ENCODE peak calls at places on chromosomes 4 and X, in seven cellular contexts. F is fibroblast of lung, A is AG04449, O is PC-3, W is mucosa of descending colon, E is Caco-2, N is body of pancreas. I is an unnamed sample.

GRCh38 chr4:15345134-15345533 is 82.7 kb upstream of the C1QTNF7 start:
- DNase-seq in N (no peak), O (no peak), E (no peak), F (no peak), A (no peak), W (no peak), I (no peak)

GRCh38 chr4:127165971-127166370 is 466.8 kb upstream of the INTU start:
- DNase-seq in F (no peak), W (no peak), O (no peak), A (no peak), N (no peak), E (no peak), I (no peak)

GRCh38 chr4:187606581-187606980 is 389.0 kb upstream of the ZFP42 start:
- DNase-seq in O (peak; percentile 64), N (peak; percentile 38), F (peak; percentile 72), E (peak; percentile 48), A (no peak), W (no peak), I (peak; percentile 61)

GRCh38 chr4:7960017-7960789 is 20.5 kb upstream of the AFAP1 start:
- DNase-seq in A (no peak), W (no peak), O (no peak), E (no peak), F (no peak), N (no peak), I (no peak)

GRCh38 chrX:47530054-47530453 is 31.0 kb upstream of the ARAF start:
- DNase-seq in O (no peak), N (no peak), F (no peak), E (no peak), W (no peak), A (no peak), I (no peak)

GRCh38 chr4:16227462-16227868 is 1.2 kb upstream of the TAPT1 start:
- DNase-seq in O (peak; percentile 13), E (peak; percentile 20), N (peak; percentile 53), F (peak; percentile 45), A (no peak), W (peak; percentile 65), I (no peak)

GRCh38 chrX:75337525-75337924 is 63.6 kb downstream of the UPRT start:
- DNase-seq in O (no peak), F (no peak), W (no peak), A (no peak), N (no peak), E (no peak), I (no peak)

GRCh38 chrX:24506082-24506481 is 41.0 kb downstream of the PDK3 start:
- DNase-seq in O (peak; percentile 70), A (no peak), F (no peak), E (peak; percentile 59), W (no peak), N (no peak), I (no peak)

GRCh38 chrX:37873220-37873619 is 25.8 kb upstream of the DYNLT3 start:
- DNase-seq in A (no peak), O (no peak), N (no peak), E (no peak), F (no peak), W (no peak), I (no peak)

GRCh38 chrX:31706456-31706855 is 634.6 kb upstream of the FTHL17 start:
- DNase-seq in E (no peak), F (no peak), N (no peak), A (no peak), O (no peak), W (no peak), I (no peak)

GRCh38 chr4:17515724-17516407 is 901 bp downstream of the CLRN2 start:
- DNase-seq in F (no peak), O (no peak), E (no peak), A (no peak), W (no peak), N (no peak), I (no peak)

GRCh38 chr4:145420595-145421214 is 60.9 kb upstream of the SMAD1 start:
- DNase-seq in E (peak; percentile 27), A (no peak), N (no peak), F (no peak), O (no peak), W (no peak), I (no peak)

GRCh38 chr4:28117067-28117756 is 1256.6 kb downstream of the STIM2 start:
- DNase-seq in N (no peak), O (no peak), A (no peak), W (peak; percentile 39), E (no peak), F (no peak), I (no peak)
- H3K4me3 ChIP-seq in N (no peak overlapping the region), O (no peak overlapping the region), A (no peak overlapping the region), W (no peak overlapping the region), E (no peak overlapping the region), F (no peak overlapping the region), I (peak overlapping the region; percentile 35)

GRCh38 chr4:176792348-176793059 is at the start of gene VEGFC:
- DNase-seq in E (no peak), O (peak; percentile 66), F (peak; percentile 80), N (peak; percentile 42), A (no peak), W (peak; percentile 50), I (no peak)
- H3K4me3 ChIP-seq in E (no peak within 1 kb of the TSS), O (peak within 1 kb of the TSS; percentile 98), F (peak within 1 kb of the TSS; percentile 95), N (peak within 1 kb of the TSS; percentile 13), A (peak within 1 kb of the TSS; percentile 78), W (peak within 1 kb of the TSS; percentile 1), I (peak within 1 kb of the TSS; percentile 57)

GRCh38 chrX:48835524-48836329 is at the start of gene PCSK1N:
- DNase-seq in E (peak; percentile 20), N (peak; percentile 50), W (no peak), O (peak; percentile 57), F (no peak), A (no peak), I (no peak)

GRCh38 chrX:48831136-48831908 is 4.1 kb downstream of the PCSK1N start:
- DNase-seq in F (no peak), A (no peak), W (no peak), N (no peak), E (no peak), O (no peak), I (no peak)

GRCh38 chrX:48833531-48834138 is 1.8 kb downstream of the PCSK1N start:
- DNase-seq in F (peak; percentile 7), N (no peak), O (peak; percentile 18), W (no peak), A (no peak), E (peak; percentile 10), I (no peak)

GRCh38 chrX:48831909-48832291 is 3.5 kb downstream of the PCSK1N start:
- DNase-seq in O (no peak), E (no peak), A (no peak), N (no peak), F (no peak), W (no peak), I (no peak)

DNA sequence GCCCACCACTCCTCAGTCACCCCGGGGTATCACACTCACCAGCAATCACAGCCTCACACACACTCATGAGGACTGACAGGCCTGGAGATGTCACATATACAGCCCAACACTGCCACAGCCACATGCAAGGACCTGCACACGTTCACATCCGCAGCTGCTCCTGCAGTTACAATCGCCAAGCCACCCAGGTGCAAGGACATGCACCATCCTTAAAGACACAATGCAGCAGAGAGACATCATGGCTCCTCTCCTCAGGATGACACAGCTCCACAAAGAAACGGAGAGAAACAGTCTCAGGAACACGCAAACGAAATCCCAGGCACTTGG is 1.1 kb downstream of the PCSK1N start:
- DNase-seq in F (no peak), E (no peak), W (no peak), O (peak; percentile 29), A (no peak), N (no peak), I (no peak)
- H3K4me3 ChIP-seq in F (no peak overlapping the region), E (peak overlapping the region; percentile 51), W (no peak overlapping the region), O (peak overlapping the region; percentile 94), A (no peak overlapping the region), N (no peak overlapping the region), I (no peak overlapping the region)

DNA sequence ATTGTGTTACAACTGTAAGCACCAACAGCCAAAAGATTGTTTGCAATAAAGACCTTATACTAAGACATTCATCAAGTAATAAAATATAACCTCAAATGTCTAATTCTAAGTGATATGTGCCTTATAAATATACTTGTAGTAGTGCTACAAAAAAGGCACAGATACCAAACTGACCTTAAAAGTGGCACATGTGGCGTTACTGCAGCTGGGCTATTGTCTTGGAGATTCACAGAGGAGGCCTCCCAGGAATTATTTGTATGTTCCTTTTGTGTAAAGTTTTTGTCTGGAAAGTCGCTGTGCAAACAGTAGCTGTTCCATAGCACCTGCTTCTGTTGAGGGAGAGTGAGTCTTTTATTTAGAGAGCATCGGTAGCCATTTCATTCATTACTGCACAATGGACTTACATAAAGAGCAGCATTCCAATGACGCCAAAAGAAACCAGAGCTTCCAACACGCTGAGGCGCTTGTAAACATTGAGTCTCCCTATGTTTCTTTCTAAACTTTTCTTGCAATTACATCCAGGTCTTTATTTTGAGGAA is 143.7 kb downstream of the RPA4 start:
- DNase-seq in E (peak; percentile 4), A (no peak), O (no peak), N (no peak), F (no peak), W (no peak), I (no peak)
- H3K4me3 ChIP-seq in E (no peak overlapping the region), A (no peak overlapping the region), O (no peak overlapping the region), N (no peak overlapping the region), F (no peak overlapping the region), W (no peak overlapping the region), I (no peak overlapping the region)

GRCh38 chr4:32798471-32798870 is 2078.3 kb downstream of the PCDH7 start:
- DNase-seq in O (no peak), A (no peak), N (no peak), F (no peak), E (no peak), W (no peak), I (no peak)
- H3K4me3 ChIP-seq in O (no peak overlapping the region), A (no peak overlapping the region), N (no peak overlapping the region), F (no peak overlapping the region), E (no peak overlapping the region), W (no peak overlapping the region), I (no peak overlapping the region)